ENCODE peak calls at places on chromosomes 1 and 21, in six cellular contexts. S, E, Z, I, G and B are unnamed samples.

GRCh38 chr1:97050501-97050900 is 328.9 kb downstream of the PTBP2 start:
- DNase-seq in S (no peak), E (no peak), Z (no peak), I (no peak), G (no peak), B (no peak)

GRCh38 chr1:233081686-233082085 is 131.3 kb downstream of the NTPCR start:
- DNase-seq in S (no peak), E (no peak), Z (peak; percentile 17), I (no peak), G (no peak), B (no peak)

GRCh38 chr1:54118704-54119103 is 34.1 kb downstream of the CDCP2 start:
- DNase-seq in S (no peak), E (no peak), Z (no peak), I (no peak), G (no peak), B (no peak)

GRCh38 chr1:110462964-110463363 is 12.0 kb downstream of the PROK1 start:
- DNase-seq in S (no peak), E (no peak), Z (no peak), I (no peak), G (no peak), B (no peak)

GRCh38 chr1:13864760-13865159 is 164.8 kb downstream of the PRDM2 start:
- DNase-seq in S (no peak), E (no peak), Z (no peak), I (no peak), G (no peak), B (no peak)

GRCh38 chr1:208848854-208849253 is 604.7 kb upstream of the PLXNA2 start:
- DNase-seq in S (no peak), E (no peak), Z (no peak), I (no peak), G (no peak), B (no peak)

GRCh38 chr1:173367136-173367535 is 110.0 kb upstream of the PRDX6 start:
- DNase-seq in S (no peak), E (no peak), Z (no peak), I (no peak), G (no peak), B (no peak)

GRCh38 chr1:96306809-96307208 is 414.8 kb upstream of the PTBP2 start:
- DNase-seq in S (no peak), E (no peak), Z (no peak), I (no peak), G (no peak), B (no peak)

GRCh38 chr21:36694041-36694515 is 4.8 kb upstream of the SIM2 start:
- DNase-seq in S (no peak), E (no peak), Z (no peak), I (no peak), G (no peak), B (no peak)

GRCh38 chr1:168421399-168422004 is 122.3 kb downstream of the XCL2 start:
- DNase-seq in S (no peak), E (no peak), Z (no peak), I (no peak), G (no peak), B (no peak)

GRCh38 chr1:85569122-85569521 is 11.4 kb upstream of the CCN1 start:
- DNase-seq in S (no peak), E (no peak), Z (peak; percentile 65), I (no peak), G (no peak), B (no peak)

GRCh38 chr21:43802713-43803313 is 13.4 kb downstream of the RRP1 start:
- DNase-seq in S (no peak), E (no peak), Z (no peak), I (no peak), G (no peak), B (no peak)

GRCh38 chr1:152190589-152190988 is 31.6 kb upstream of the RPTN start:
- DNase-seq in S (no peak), E (no peak), Z (no peak), I (no peak), G (no peak), B (no peak)

GRCh38 chr21:15732290-15732995 is 2.7 kb downstream of the USP25 start:
- DNase-seq in S (no peak), E (peak; percentile 36), Z (no peak), I (no peak), G (no peak), B (no peak)

GRCh38 chr1:82818596-82818995 is 1017.9 kb downstream of the ADGRL2 start:
- DNase-seq in S (no peak), E (no peak), Z (no peak), I (no peak), G (no peak), B (no peak)

GRCh38 chr1:42935971-42936308 is 22.7 kb downstream of the SLC2A1 start:
- DNase-seq in S (no peak), E (no peak), Z (no peak), I (peak; percentile 79), G (no peak), B (no peak)
- H3K4me3 ChIP-seq in S (no peak overlapping the region), E (no peak overlapping the region), Z (no peak overlapping the region), I (no peak overlapping the region), G (no peak overlapping the region), B (no peak overlapping the region)

DNA sequence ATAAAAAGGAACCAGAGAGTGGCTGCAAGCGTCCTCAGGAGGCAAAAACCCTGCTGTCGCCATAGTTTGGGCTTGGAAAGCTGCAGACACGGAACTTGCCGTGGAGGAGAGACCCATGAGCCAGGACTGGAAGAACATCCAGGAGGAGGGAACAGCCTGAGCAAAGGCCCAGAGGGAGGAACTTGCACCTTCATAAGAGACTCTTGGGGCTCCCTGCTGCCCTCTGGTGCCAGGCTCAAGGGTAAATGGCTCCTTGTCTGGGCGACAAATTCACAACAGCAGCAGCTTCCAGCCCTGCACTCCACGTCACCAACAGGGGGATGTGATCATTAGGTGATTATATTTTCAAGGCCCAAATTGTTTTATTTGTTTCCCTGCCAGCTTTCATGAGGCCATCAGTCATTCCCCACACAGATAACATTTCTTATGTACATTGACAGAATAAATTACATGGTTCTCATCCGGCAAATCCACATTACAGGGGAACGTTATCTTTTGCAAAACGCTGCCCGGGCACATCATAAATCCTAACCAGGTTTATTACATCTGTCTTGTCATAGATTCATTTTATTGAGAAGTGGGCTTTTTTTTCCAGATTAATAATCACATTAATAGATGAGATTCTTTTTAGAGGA is 143.0 kb upstream of the GRIK3 start:
- DNase-seq in S (peak; percentile 57), E (peak; percentile 45), Z (no peak), I (no peak), G (no peak), B (no peak)
- TF ChIP-seq CTCF in S (peak; percentile 11), E (no peak), Z (peak; percentile 10), I (no peak), G (peak; percentile 33), B (no peak)

DNA sequence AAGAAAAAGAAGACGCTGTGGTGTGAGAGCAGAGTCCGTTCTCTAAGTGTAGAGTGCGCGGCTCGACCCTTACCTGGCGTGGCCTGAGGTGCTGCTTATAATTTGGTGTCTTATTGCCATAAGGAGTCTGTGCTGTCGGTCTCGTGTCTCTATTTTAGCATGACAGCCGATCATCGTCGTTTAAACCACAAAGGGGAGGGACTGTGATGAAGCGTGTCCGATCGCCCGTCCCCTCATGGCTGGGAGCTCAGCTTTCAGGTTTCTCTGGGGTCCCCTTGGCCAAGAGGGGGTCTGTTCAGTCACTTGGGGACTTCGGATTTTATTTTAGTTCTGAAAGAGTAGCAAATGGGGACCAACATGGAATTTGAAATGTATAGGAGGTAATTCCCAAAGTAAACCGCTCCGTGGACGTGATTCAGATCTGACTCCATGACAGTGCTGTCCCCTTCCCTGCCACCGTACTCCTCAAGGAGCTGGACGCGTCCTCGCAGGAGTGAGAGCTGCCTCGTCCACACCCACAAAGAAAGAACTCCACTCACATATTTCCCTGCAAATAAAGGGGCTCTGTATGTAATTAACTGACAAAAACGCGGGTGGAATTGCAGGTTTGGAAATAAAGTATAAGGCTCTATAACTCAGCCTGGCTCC is 183.5 kb downstream of the ETS2 start:
- DNase-seq in S (no peak), E (no peak), Z (no peak), I (no peak), G (no peak), B (no peak)
- H3K4me3 ChIP-seq in S (peak overlapping the region; percentile 29), E (no peak overlapping the region), Z (no peak overlapping the region), I (no peak overlapping the region), G (no peak overlapping the region), B (no peak overlapping the region)

GRCh38 chr1:184753608-184754478 is 815 bp downstream of the EDEM3 start:
- DNase-seq in S (peak; percentile 76), E (peak; percentile 50), Z (no peak), I (peak; percentile 88), G (peak; percentile 39), B (peak; percentile 39)
- TF ChIP-seq CTCF in S (no peak), E (no peak), Z (no peak), I (no peak), G (no peak), B (no peak)

DNA sequence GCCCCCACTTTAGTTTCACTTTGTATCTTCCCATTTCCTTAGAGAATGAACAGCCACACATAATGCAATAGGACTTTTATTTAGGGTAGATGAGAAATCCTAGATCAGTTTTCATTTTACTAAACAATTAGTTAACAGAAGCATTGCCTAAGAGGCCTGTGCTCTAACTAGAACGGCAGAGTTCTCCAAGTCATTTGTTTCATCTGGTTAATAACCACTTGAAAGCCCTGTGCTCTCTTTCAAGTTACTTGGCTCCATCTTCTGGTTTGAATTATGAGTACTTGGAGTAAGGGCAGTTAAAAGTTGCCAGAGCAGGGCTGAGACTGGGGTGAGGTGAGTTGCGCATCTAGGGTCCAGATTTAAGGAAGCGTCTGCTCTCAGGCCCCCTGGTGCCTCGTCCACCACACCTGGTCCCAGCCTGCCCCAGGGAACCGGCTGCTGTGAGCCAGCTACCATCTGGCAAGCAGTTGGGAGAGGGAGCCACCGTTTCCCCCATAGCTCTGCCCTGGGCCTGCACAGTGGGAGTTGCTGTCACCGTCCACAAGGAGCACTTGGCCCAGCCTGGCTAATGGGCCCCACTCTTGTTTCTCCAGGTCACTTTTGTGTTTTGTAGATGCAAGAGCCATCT is 18.1 kb upstream of the SLC44A3 start:
- DNase-seq in S (peak; percentile 61), E (peak; percentile 31), Z (peak; percentile 72), I (peak; percentile 86), G (no peak), B (no peak)
- H3K4me3 ChIP-seq in S (peak overlapping the region; percentile 41), E (no peak overlapping the region), Z (peak overlapping the region; percentile 15), I (no peak overlapping the region), G (peak overlapping the region; percentile 52), B (no peak overlapping the region)

GRCh38 chr1:21919520-21919919 is 17.6 kb downstream of the HSPG2 start:
- DNase-seq in S (no peak), E (no peak), Z (no peak), I (no peak), G (no peak), B (no peak)
- TF ChIP-seq CTCF in S (no peak), E (no peak), Z (no peak), I (no peak), G (no peak), B (no peak)

GRCh38 chr1:164590592-164590991 is 31.6 kb downstream of the PBX1 start:
- DNase-seq in S (no peak), E (no peak), Z (no peak), I (no peak), G (no peak), B (no peak)
- H3K4me3 ChIP-seq in S (no peak overlapping the region), E (no peak overlapping the region), Z (no peak overlapping the region), I (no peak overlapping the region), G (no peak overlapping the region), B (no peak overlapping the region)

GRCh38 chr1:3465935-3466321 is 11.5 kb downstream of the ARHGEF16 start:
- DNase-seq in S (peak; percentile 17), E (no peak), Z (no peak), I (no peak), G (no peak), B (no peak)
- TF ChIP-seq CTCF in S (no peak), E (no peak), Z (no peak), I (no peak), G (no peak), B (no peak)